ENCODE peak calls at places on chromosomes 3 and 15, in four cellular contexts. One of them, this sample, is unnamed.

GRCh38 chr3:156705761-156706631 is 31.6 kb downstream of the TIPARP start:
- DNase-seq in HepG2: peak; percentile 16
- DNase-seq in GM12878: no peak
- DNase-seq in K562: no peak
- DNase-seq in this sample: no peak

GRCh38 chr15:73965730-73966103 is 26.4 kb downstream of the STOML1 start:
- DNase-seq in HepG2: no peak
- DNase-seq in GM12878: no peak
- DNase-seq in K562: no peak
- DNase-seq in this sample: no peak

GRCh38 chr3:162072656-162073055 is 576.0 kb downstream of the OTOL1 start:
- DNase-seq in HepG2: no peak
- DNase-seq in GM12878: no peak
- DNase-seq in K562: no peak
- DNase-seq in this sample: no peak

GRCh38 chr15:101357885-101358284 is 62.8 kb upstream of the SNRPA1 start:
- DNase-seq in HepG2: no peak
- DNase-seq in GM12878: no peak
- DNase-seq in K562: no peak
- DNase-seq in this sample: no peak

GRCh38 chr3:30604091-30604490 is 2.3 kb upstream of the TGFBR2 start:
- DNase-seq in HepG2: no peak
- DNase-seq in GM12878: no peak
- DNase-seq in K562: no peak
- DNase-seq in this sample: no peak

GRCh38 chr15:97077930-97078329 is 747.4 kb downstream of the NR2F2 start:
- DNase-seq in HepG2: no peak
- DNase-seq in GM12878: no peak
- DNase-seq in K562: no peak
- DNase-seq in this sample: peak; percentile 35

GRCh38 chr3:186854954-186855353 is 12.4 kb downstream of the ADIPOQ start:
- DNase-seq in HepG2: no peak
- DNase-seq in GM12878: no peak
- DNase-seq in K562: no peak
- DNase-seq in this sample: no peak

GRCh38 chr3:72721696-72722381 is 126.4 kb downstream of the SHQ1 start:
- DNase-seq in HepG2: no peak
- DNase-seq in GM12878: no peak
- DNase-seq in K562: no peak
- DNase-seq in this sample: no peak

GRCh38 chr15:60793656-60794055 is 314.7 kb upstream of the ICE2 start:
- DNase-seq in HepG2: no peak
- DNase-seq in GM12878: no peak
- DNase-seq in K562: no peak
- DNase-seq in this sample: no peak

GRCh38 chr3:127535901-127536817 is 54.4 kb downstream of the TPRA1 start:
- DNase-seq in HepG2: no peak
- DNase-seq in GM12878: no peak
- DNase-seq in K562: no peak
- DNase-seq in this sample: no peak

GRCh38 chr3:169966951-169967915 is 626 bp downstream of the SEC62 start:
- DNase-seq in HepG2: peak; percentile 6
- DNase-seq in GM12878: no peak
- DNase-seq in K562: no peak
- DNase-seq in this sample: peak; percentile 50

GRCh38 chr3:8980756-8981257 is 17.5 kb upstream of the RAD18 start:
- DNase-seq in HepG2: no peak
- DNase-seq in GM12878: no peak
- DNase-seq in K562: no peak
- DNase-seq in this sample: no peak

GRCh38 chr15:49279481-49280186 is 109.6 kb downstream of the GALK2 start:
- DNase-seq in HepG2: no peak
- DNase-seq in GM12878: no peak
- DNase-seq in K562: no peak
- DNase-seq in this sample: no peak

GRCh38 chr15:23690450-23690852 is 3.3 kb upstream of the NDN start:
- DNase-seq in HepG2: peak; percentile 93
- DNase-seq in GM12878: no peak
- DNase-seq in K562: no peak
- DNase-seq in this sample: no peak

GRCh38 chr15:63256433-63256884 is 20.9 kb upstream of the APH1B start:
- DNase-seq in HepG2: peak; percentile 33
- DNase-seq in GM12878: no peak
- DNase-seq in K562: peak; percentile 27
- DNase-seq in this sample: no peak

GRCh38 chr3:176840604-176841287 is 356.5 kb downstream of the TBL1XR1 start:
- DNase-seq in HepG2: no peak
- DNase-seq in GM12878: no peak
- DNase-seq in K562: no peak
- DNase-seq in this sample: no peak

GRCh38 chr3:8629151-8630021 is 15.2 kb downstream of the SSUH2 start:
- DNase-seq in HepG2: no peak
- DNase-seq in GM12878: peak; percentile 12
- DNase-seq in K562: peak; percentile 93
- DNase-seq in this sample: peak; percentile 7

GRCh38 chr3:16943857-16944256 is 59.1 kb downstream of the PLCL2 start:
- DNase-seq in HepG2: no peak
- DNase-seq in GM12878: no peak
- DNase-seq in K562: no peak
- DNase-seq in this sample: no peak

GRCh38 chr3:192831801-192832347 is 85.8 kb downstream of the MB21D2 start:
- DNase-seq in HepG2: no peak
- DNase-seq in GM12878: no peak
- DNase-seq in K562: no peak
- DNase-seq in this sample: no peak

GRCh38 chr3:114231616-114232015 is 5.8 kb downstream of the ZNF80 start:
- DNase-seq in HepG2: no peak
- DNase-seq in GM12878: no peak
- DNase-seq in K562: no peak
- DNase-seq in this sample: no peak

GRCh38 chr3:138328341-138328740 is 1.3 kb downstream of the NME9 start:
- DNase-seq in HepG2: no peak
- DNase-seq in GM12878: no peak
- DNase-seq in K562: peak; percentile 15
- DNase-seq in this sample: no peak

GRCh38 chr3:146160964-146161724 is at the start of gene PLOD2:
- DNase-seq in HepG2: peak; percentile 92
- DNase-seq in GM12878: no peak
- DNase-seq in K562: peak; percentile 9
- DNase-seq in this sample: peak; percentile 74

GRCh38 chr15:29570931-29571727 is 251.1 kb downstream of the TJP1 start:
- DNase-seq in HepG2: no peak
- DNase-seq in GM12878: no peak
- DNase-seq in K562: no peak
- DNase-seq in this sample: peak; percentile 38

GRCh38 chr15:66103293-66103590 is 150.3 kb downstream of the MEGF11 start:
- DNase-seq in HepG2: no peak
- DNase-seq in GM12878: no peak
- DNase-seq in K562: no peak
- DNase-seq in this sample: no peak

GRCh38 chr15:78421241-78421994 is 16.6 kb upstream of the IREB2 start:
- DNase-seq in HepG2: no peak
- DNase-seq in GM12878: no peak
- DNase-seq in K562: no peak
- DNase-seq in this sample: no peak

GRCh38 chr3:16290007-16290826 is 25.2 kb downstream of the OXNAD1 start:
- DNase-seq in HepG2: peak; percentile 37
- DNase-seq in GM12878: no peak
- DNase-seq in K562: peak; percentile 55
- DNase-seq in this sample: peak; percentile 36

GRCh38 chr15:77034620-77035467 is 36.1 kb downstream of the TSPAN3 start:
- DNase-seq in HepG2: no peak
- DNase-seq in GM12878: no peak
- DNase-seq in K562: peak; percentile 66
- DNase-seq in this sample: peak; percentile 55

GRCh38 chr3:179750720-179751328 is 98.0 kb downstream of the USP13 start:
- DNase-seq in HepG2: peak; percentile 17
- DNase-seq in GM12878: no peak
- DNase-seq in K562: no peak
- DNase-seq in this sample: peak; percentile 11

GRCh38 chr15:76517910-76518309 is 181.3 kb downstream of the ISL2 start:
- DNase-seq in HepG2: no peak
- DNase-seq in GM12878: no peak
- DNase-seq in K562: no peak
- DNase-seq in this sample: no peak

GRCh38 chr3:31095254-31095653 is 200.8 kb upstream of the GADL1 start:
- DNase-seq in HepG2: no peak
- DNase-seq in GM12878: no peak
- DNase-seq in K562: no peak
- DNase-seq in this sample: no peak

DNA sequence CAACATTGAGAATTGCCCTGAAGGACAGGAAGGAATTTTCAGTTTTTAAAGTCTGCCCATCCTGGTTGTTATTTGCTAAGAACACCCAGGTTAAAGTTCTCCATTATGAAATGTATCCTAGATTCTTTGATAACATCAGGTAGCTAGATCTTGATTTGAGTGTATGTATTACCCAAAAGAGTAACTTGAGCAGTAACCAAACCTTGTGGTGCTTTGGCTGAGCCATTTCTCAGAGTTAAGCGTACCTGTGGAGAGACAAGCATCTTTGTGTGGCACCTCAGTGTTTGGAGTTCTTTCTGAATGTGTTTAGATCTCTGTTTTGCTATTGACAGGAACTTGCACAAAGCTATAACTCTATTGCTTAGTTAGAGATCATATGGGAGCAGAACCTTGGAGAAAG is 20.4 kb downstream of the CEP97 start:
- DNase-seq in HepG2: no peak
- DNase-seq in GM12878: no peak
- DNase-seq in K562: no peak
- DNase-seq in this sample: no peak
- TF ChIP-seq SP1 in HepG2: no peak
- TF ChIP-seq SP1 in GM12878: no peak
- TF ChIP-seq SP1 in K562: no peak
- TF ChIP-seq SP1 in this sample: no peak

DNA sequence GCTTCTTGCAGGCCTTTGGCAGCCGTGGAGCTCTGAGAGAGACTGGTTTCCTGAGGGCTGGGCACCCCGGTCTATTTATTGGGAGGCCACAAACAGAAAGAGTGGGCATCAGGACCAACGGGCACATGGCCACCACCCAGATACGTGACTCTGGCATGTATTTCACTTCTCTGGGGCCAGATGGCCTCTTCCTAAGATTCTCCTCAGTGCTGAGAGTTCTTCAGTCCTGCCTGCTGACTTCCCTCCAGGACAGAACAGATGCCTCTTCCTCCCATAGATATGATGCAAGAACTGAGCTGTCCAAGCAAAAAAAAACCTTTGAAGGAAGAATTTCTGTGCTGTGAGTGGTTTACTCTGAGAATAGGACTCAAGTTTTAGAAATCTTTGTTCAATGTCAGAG is 107.7 kb downstream of the IGF2BP2 start:
- DNase-seq in HepG2: no peak
- DNase-seq in GM12878: no peak
- DNase-seq in K562: no peak
- DNase-seq in this sample: no peak
- TF ChIP-seq BHLHE40 in HepG2: no peak
- TF ChIP-seq BHLHE40 in GM12878: no peak
- TF ChIP-seq BHLHE40 in K562: no peak
- TF ChIP-seq BHLHE40 in this sample: no peak

GRCh38 chr15:92636950-92637481 is 18.6 kb downstream of the FAM174B start:
- DNase-seq in HepG2: no peak
- DNase-seq in GM12878: no peak
- DNase-seq in K562: peak; percentile 39
- DNase-seq in this sample: no peak
- TF ChIP-seq SP1 in HepG2: no peak
- TF ChIP-seq SP1 in GM12878: no peak
- TF ChIP-seq SP1 in K562: no peak
- TF ChIP-seq SP1 in this sample: no peak

GRCh38 chr15:47607750-47608149 is 109.6 kb upstream of the SEMA6D start:
- DNase-seq in HepG2: no peak
- DNase-seq in GM12878: no peak
- DNase-seq in K562: no peak
- DNase-seq in this sample: no peak

GRCh38 chr15:47614341-47614740 is 103.0 kb upstream of the SEMA6D start:
- DNase-seq in HepG2: no peak
- DNase-seq in GM12878: no peak
- DNase-seq in K562: no peak
- DNase-seq in this sample: no peak

GRCh38 chr15:47609693-47610092 is 107.6 kb upstream of the SEMA6D start:
- DNase-seq in HepG2: no peak
- DNase-seq in GM12878: no peak
- DNase-seq in K562: no peak
- DNase-seq in this sample: no peak
- TF ChIP-seq BHLHE40 in HepG2: no peak
- TF ChIP-seq BHLHE40 in GM12878: no peak
- TF ChIP-seq BHLHE40 in K562: no peak
- TF ChIP-seq BHLHE40 in this sample: no peak

DNA sequence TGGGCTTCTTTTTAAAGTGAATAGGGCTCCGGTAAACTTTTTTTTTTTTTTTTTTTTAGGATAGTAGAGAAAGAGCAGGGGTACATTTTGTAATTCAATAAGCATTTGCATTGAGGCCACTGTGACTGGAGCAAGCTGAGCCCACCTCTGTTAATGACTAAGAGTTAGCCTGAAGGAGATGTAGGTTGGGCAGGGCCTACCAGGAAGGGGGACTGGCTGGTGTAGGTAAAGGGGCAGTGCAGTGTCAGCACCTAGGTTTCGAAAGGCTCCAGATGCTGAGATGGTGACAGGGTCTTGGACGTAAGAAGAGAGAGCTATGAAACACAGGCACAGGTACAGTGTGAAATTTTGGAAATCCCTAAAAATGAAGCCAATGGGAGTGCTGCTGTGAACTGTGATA is 30.7 kb downstream of the LPP start:
- DNase-seq in HepG2: no peak
- DNase-seq in GM12878: no peak
- DNase-seq in K562: no peak
- DNase-seq in this sample: no peak
- TF ChIP-seq SP1 in HepG2: no peak
- TF ChIP-seq SP1 in GM12878: no peak
- TF ChIP-seq SP1 in K562: no peak
- TF ChIP-seq SP1 in this sample: no peak

DNA sequence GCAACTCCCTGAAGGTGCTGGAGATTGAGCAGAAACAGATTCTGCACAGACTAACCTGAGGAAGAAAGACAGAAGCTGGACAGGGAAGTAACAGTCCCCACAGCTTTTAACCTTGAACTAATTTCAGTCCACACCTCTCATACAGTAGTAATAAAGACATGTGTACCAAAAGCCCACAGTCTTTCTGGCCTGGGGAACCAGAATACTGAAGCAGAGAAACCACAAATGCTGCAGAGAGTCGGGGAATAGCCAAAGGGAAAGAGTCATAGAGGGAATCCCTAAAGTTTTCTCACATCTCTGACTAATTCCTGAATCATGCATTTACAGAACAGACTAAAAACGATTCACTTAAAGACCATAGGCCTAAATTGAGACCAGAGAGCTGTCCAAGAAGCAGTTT is 503.4 kb upstream of the NECTIN3 start:
- DNase-seq in HepG2: no peak
- DNase-seq in GM12878: no peak
- DNase-seq in K562: no peak
- DNase-seq in this sample: no peak
- TF ChIP-seq BHLHE40 in HepG2: no peak
- TF ChIP-seq BHLHE40 in GM12878: no peak
- TF ChIP-seq BHLHE40 in K562: no peak
- TF ChIP-seq BHLHE40 in this sample: no peak